ENCODE peak calls at places on chromosomes 5 and 9, in four cellular contexts. K is EL, N is cardiac fibroblast, G is OCI-LY7. V is an unnamed sample.

GRCh38 chr5:111962906-111963305 is 205.9 kb upstream of the NREP start:
- DNase-seq in G (no peak), N (no peak), K (no peak), V (no peak)

GRCh38 chr9:136721339-136722092 is 9.1 kb downstream of the DIPK1B start:
- DNase-seq in N (peak; percentile 73), G (no peak), K (peak; percentile 79), V (no peak)

GRCh38 chr5:138459311-138459710 is 6.0 kb upstream of the EGR1 start:
- DNase-seq in G (peak; percentile 76), N (no peak), K (no peak), V (peak; percentile 76)

GRCh38 chr5:133082128-133082527 is 30.3 kb downstream of the HSPA4 start:
- DNase-seq in G (no peak), N (no peak), K (no peak), V (no peak)

GRCh38 chr5:137084016-137084415 is 415.1 kb downstream of the SPOCK1 start:
- DNase-seq in K (no peak), G (no peak), N (no peak), V (no peak)

GRCh38 chr9:89435315-89435823 is 62.5 kb downstream of the SEMA4D start:
- DNase-seq in K (no peak), N (no peak), G (peak; percentile 54), V (peak; percentile 43)

GRCh38 chr9:108367188-108367587 is 488.6 kb downstream of the ACTL7B start:
- DNase-seq in K (no peak), G (no peak), N (no peak), V (no peak)

GRCh38 chr5:54704341-54704740 is 186.8 kb downstream of the SNX18 start:
- DNase-seq in K (no peak), G (no peak), N (no peak), V (no peak)

GRCh38 chr5:67427745-67428298 is 231.2 kb upstream of the CD180 start:
- DNase-seq in K (no peak), N (no peak), G (no peak), V (no peak)

GRCh38 chr9:16337322-16338029 is 533.0 kb downstream of the BNC2 start:
- DNase-seq in K (peak; percentile 92), N (peak; percentile 76), G (no peak), V (no peak)

GRCh38 chr5:8333445-8333844 is 464.5 kb downstream of the MTRR start:
- DNase-seq in G (no peak), K (no peak), N (no peak), V (no peak)

GRCh38 chr5:67404261-67405100 is 207.9 kb upstream of the CD180 start:
- DNase-seq in K (peak; percentile 4), N (peak; percentile 35), G (no peak), V (no peak)